ENCODE peak calls at places on chromosomes 5 and 9, in five cellular contexts. One of them, this sample, is unnamed.

GRCh38 chr5:116520706-116521105 is 53.9 kb downstream of the SEMA6A start:
- DNase-seq in A549: no peak
- DNase-seq in heart left ventricle: peak
- DNase-seq in astrocyte of the spinal cord: no peak
- DNase-seq in neural crest cell: no peak
- DNase-seq in this sample: no peak

GRCh38 chr9:132007371-132007701 is 72.3 kb downstream of the MED27 start:
- DNase-seq in A549: no peak
- DNase-seq in heart left ventricle: no peak
- DNase-seq in astrocyte of the spinal cord: no peak
- DNase-seq in neural crest cell: no peak
- DNase-seq in this sample: no peak

GRCh38 chr5:134539732-134540131 is 14.3 kb downstream of the JADE2 start:
- DNase-seq in A549: no peak
- DNase-seq in heart left ventricle: peak
- DNase-seq in astrocyte of the spinal cord: no peak
- DNase-seq in neural crest cell: no peak
- DNase-seq in this sample: no peak

GRCh38 chr5:141928051-141928450 is 4.4 kb downstream of the DELE1 start:
- DNase-seq in A549: no peak
- DNase-seq in heart left ventricle: peak
- DNase-seq in astrocyte of the spinal cord: no peak
- DNase-seq in neural crest cell: no peak
- DNase-seq in this sample: no peak

GRCh38 chr5:6659941-6660684 is 26.9 kb downstream of the SRD5A1 start:
- DNase-seq in A549: no peak
- DNase-seq in heart left ventricle: no peak
- DNase-seq in astrocyte of the spinal cord: no peak
- DNase-seq in neural crest cell: no peak
- DNase-seq in this sample: peak

GRCh38 chr5:147965712-147966111 is 59.4 kb upstream of the C5orf46 start:
- DNase-seq in A549: no peak
- DNase-seq in heart left ventricle: no peak
- DNase-seq in astrocyte of the spinal cord: no peak
- DNase-seq in neural crest cell: no peak
- DNase-seq in this sample: no peak

GRCh38 chr5:127060470-127060985 is 12.8 kb downstream of the C5orf63 start:
- DNase-seq in A549: no peak
- DNase-seq in heart left ventricle: no peak
- DNase-seq in astrocyte of the spinal cord: no peak
- DNase-seq in neural crest cell: no peak
- DNase-seq in this sample: no peak

GRCh38 chr5:9775339-9775738 is 145.2 kb upstream of the TAS2R1 start:
- DNase-seq in A549: no peak
- DNase-seq in heart left ventricle: no peak
- DNase-seq in astrocyte of the spinal cord: peak
- DNase-seq in neural crest cell: no peak
- DNase-seq in this sample: no peak

GRCh38 chr9:78023003-78023741 is 8.4 kb downstream of the GNAQ start:
- DNase-seq in A549: peak
- DNase-seq in heart left ventricle: no peak
- DNase-seq in astrocyte of the spinal cord: peak
- DNase-seq in neural crest cell: no peak
- DNase-seq in this sample: peak

GRCh38 chr5:109701252-109701651 is 11.5 kb downstream of the MAN2A1 start:
- DNase-seq in A549: no peak
- DNase-seq in heart left ventricle: no peak
- DNase-seq in astrocyte of the spinal cord: no peak
- DNase-seq in neural crest cell: no peak
- DNase-seq in this sample: no peak

DNA sequence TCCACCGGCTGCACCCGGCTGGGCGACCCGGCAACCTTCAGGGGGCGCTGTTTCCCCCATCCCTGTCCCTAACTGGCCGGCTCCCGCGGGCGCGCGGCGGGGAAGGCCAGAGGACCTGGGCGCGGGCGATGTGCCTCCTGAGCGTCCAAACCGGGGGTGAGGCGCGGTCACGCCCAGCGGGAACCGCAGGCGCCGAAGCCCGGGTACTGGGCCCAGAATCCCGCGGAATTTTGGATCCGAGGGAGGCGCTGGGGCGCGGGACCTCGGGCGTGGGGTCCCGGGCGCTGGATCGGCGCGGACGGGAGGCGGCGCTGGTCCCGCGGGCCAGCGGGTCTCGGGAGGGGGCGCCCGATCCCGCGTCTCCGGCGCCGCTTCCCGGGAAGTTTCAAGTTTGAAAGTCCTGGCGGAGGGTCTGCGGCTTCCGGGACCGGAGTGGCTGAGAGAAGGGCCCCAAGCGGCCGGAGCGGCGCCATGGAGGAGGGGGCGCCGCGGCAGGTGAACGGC is at the start of gene PKN3:
- DNase-seq in A549: peak
- DNase-seq in heart left ventricle: peak
- DNase-seq in astrocyte of the spinal cord: peak
- DNase-seq in neural crest cell: peak
- DNase-seq in this sample: peak
- TF ChIP-seq CTCF in A549: peak
- TF ChIP-seq CTCF in heart left ventricle: peak
- TF ChIP-seq CTCF in astrocyte of the spinal cord: peak
- TF ChIP-seq CTCF in neural crest cell: peak
- TF ChIP-seq CTCF in this sample: peak

DNA sequence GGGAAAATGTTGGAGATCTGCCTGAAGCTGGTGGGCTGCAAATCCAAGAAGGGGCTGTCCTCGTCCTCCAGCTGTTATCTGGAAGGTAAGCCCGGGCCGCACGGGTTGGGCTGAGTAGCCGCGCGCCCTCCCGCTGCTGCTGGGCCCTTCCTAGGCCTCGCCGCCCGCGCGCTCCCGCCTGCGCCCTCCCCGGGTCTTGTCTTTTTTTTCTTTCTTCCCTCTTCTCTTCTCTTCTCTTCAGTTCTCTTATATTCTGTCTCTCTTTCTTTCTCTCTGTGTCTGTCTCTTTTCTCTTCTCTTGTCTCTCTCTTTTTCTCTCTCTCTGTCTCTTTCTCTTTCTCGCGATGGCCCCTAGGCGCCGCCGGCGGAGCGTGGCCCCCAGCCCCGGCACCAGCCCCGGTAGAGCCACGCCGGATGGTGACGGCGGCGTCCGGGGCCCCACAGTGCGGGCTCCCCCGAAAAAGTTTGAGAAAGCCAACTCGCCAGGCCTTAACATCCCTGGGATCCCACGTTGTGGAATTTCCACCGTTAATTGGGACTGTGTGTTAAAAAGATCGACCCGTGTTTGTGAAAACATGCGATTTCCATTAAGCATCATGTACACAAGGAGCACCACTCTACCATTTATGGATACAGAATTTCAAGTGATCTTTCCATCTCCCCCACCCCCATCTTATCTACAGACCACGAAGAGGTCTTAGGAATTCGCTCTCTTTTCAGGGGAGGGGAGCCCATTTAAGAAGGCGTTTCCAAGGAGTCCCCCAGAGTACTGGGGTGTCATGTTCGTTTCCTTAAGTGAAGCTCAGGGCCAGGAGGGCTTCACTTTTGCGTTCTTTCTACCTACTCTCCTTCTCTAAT is 616 bp downstream of the ABL1 start:
- DNase-seq in A549: peak
- DNase-seq in heart left ventricle: peak
- DNase-seq in astrocyte of the spinal cord: peak
- DNase-seq in neural crest cell: peak
- DNase-seq in this sample: peak
- TF ChIP-seq CTCF in A549: no peak
- TF ChIP-seq CTCF in heart left ventricle: no peak
- TF ChIP-seq CTCF in astrocyte of the spinal cord: no peak
- TF ChIP-seq CTCF in neural crest cell: no peak
- TF ChIP-seq CTCF in this sample: no peak

DNA sequence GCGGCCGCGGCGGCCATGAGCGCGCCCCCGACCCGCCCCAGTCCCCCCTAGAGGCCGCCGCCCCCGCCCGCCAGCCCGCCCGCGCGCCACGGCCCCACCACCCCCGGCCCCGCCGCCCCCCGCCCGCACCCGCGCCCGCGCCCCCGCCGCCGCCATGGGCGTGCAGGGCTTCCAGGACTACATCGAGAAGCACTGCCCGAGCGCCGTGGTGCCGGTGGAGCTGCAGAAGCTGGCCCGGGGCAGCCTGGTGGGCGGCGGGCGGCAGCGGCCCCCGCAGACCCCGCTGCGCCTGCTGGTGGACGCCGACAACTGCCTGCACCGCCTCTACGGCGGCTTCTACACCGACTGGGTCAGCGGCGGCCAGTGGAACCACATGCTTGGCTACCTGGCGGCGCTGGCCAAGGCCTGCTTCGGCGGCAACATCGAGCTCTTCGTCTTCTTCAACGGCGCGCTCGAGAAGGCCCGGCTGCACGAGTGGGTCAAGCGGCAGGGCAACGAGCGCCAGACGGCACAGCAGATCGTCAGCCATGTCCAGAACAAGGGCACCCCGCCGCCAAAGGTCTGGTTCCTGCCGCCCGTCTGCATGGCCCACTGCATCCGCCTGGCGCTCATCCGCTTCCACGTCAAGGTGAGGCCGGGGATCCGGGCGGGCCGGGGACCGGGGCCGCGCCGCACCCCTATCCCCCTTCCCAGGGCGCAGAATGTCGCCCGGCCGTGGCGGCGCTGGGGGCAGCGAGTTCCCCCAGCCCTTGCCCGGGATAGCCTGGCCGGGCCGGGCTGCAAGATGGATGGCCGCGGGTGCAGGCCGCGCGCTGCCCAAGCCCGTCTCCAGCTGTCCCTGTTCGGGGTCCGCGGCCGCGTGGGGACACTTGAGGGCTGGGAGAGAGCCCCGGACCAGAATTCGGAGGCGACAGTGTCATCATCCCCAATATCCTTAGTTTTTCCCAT is 551 bp downstream of the FAM120A start:
- DNase-seq in A549: peak
- DNase-seq in heart left ventricle: peak
- DNase-seq in astrocyte of the spinal cord: peak
- DNase-seq in neural crest cell: peak
- DNase-seq in this sample: peak
- TF ChIP-seq CTCF in A549: no peak
- TF ChIP-seq CTCF in heart left ventricle: peak
- TF ChIP-seq CTCF in astrocyte of the spinal cord: peak
- TF ChIP-seq CTCF in neural crest cell: peak
- TF ChIP-seq CTCF in this sample: no peak

DNA sequence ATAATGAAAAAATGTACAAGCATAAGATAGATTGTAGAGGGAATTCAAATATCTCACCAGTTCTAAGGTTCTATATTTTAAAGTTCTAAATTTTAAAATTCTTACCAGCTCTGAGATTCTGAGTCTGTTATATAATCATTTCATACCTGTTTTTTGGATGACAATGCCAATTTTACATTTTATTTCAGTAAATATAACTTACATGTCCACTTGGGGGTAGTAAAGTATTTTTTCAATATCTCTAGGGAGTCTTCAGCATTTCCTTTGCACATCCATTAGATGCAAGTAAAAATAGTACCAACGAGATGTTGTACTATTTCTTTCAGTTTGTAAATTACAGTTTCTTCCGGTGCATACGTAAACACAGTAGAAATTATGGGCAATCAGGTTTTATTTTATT is 25.7 kb downstream of the NMUR2 start:
- DNase-seq in A549: no peak
- DNase-seq in heart left ventricle: no peak
- DNase-seq in astrocyte of the spinal cord: no peak
- DNase-seq in neural crest cell: no peak
- DNase-seq in this sample: no peak
- TF ChIP-seq CTCF in A549: no peak
- TF ChIP-seq CTCF in heart left ventricle: no peak
- TF ChIP-seq CTCF in astrocyte of the spinal cord: no peak
- TF ChIP-seq CTCF in neural crest cell: no peak
- TF ChIP-seq CTCF in this sample: no peak

GRCh38 chr5:50325237-50325832 is 115.8 kb downstream of the EMB start:
- DNase-seq in A549: peak
- DNase-seq in heart left ventricle: no peak
- DNase-seq in astrocyte of the spinal cord: peak
- DNase-seq in neural crest cell: peak
- DNase-seq in this sample: no peak

GRCh38 chr5:50318220-50318619 is 122.9 kb downstream of the EMB start:
- DNase-seq in A549: no peak
- DNase-seq in heart left ventricle: no peak
- DNase-seq in astrocyte of the spinal cord: no peak
- DNase-seq in neural crest cell: no peak
- DNase-seq in this sample: no peak

GRCh38 chr5:50320131-50320749 is 120.8 kb downstream of the EMB start:
- DNase-seq in A549: no peak
- DNase-seq in heart left ventricle: no peak
- DNase-seq in astrocyte of the spinal cord: no peak
- DNase-seq in neural crest cell: no peak
- DNase-seq in this sample: no peak
- TF ChIP-seq CTCF in A549: peak
- TF ChIP-seq CTCF in heart left ventricle: no peak
- TF ChIP-seq CTCF in astrocyte of the spinal cord: no peak
- TF ChIP-seq CTCF in neural crest cell: no peak
- TF ChIP-seq CTCF in this sample: no peak

DNA sequence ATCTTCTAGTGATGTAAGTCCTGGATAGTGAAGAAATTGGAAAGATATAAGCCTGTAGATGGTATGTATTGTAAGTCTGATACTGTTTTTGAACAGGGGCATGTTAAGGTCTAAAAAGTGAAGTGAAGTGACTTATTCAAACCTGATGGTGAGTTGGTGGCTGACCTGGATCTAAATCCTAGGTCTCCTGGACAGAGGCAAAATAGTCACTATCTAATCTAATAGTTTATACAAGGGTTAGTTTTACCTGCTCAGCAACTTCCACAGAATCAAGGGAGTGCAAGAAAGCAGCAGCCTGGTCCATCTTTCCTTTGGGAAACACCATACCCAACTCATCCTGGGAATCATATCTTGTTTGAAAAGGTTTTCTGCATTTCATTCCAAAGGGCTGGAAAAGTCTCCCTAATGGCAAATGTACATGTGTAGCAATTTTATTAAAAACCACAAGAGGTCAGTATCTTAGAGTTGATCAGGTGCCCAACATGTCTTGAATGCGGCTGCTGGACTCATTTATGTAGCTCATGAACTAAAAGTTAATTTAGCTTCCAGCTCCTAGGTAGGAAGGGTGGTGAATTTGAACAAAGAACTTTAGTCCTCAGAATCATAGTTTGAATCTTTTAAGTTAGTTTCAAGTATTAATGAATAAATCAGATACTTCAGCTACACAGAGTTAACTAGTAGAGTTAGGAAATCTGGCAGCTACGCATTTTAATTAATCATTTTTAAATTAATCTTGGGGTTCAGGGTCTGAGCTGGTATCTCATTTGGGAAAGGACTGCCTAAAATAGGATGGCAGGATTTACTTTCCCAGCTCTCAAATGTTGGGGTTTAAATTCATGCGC is 26.0 kb downstream of the SKP2 start:
- DNase-seq in A549: peak
- DNase-seq in heart left ventricle: no peak
- DNase-seq in astrocyte of the spinal cord: peak
- DNase-seq in neural crest cell: no peak
- DNase-seq in this sample: no peak
- TF ChIP-seq CTCF in A549: peak
- TF ChIP-seq CTCF in heart left ventricle: peak
- TF ChIP-seq CTCF in astrocyte of the spinal cord: peak
- TF ChIP-seq CTCF in neural crest cell: peak
- TF ChIP-seq CTCF in this sample: peak

GRCh38 chr5:45774528-45774927 is 78.3 kb upstream of the HCN1 start:
- DNase-seq in A549: no peak
- DNase-seq in heart left ventricle: no peak
- DNase-seq in astrocyte of the spinal cord: no peak
- DNase-seq in neural crest cell: no peak
- DNase-seq in this sample: no peak
- TF ChIP-seq CTCF in A549: no peak
- TF ChIP-seq CTCF in heart left ventricle: peak
- TF ChIP-seq CTCF in astrocyte of the spinal cord: no peak
- TF ChIP-seq CTCF in neural crest cell: peak
- TF ChIP-seq CTCF in this sample: peak

GRCh38 chr5:27868292-27868691 is 829.9 kb upstream of the CDH9 start:
- DNase-seq in A549: no peak
- DNase-seq in heart left ventricle: no peak
- DNase-seq in astrocyte of the spinal cord: no peak
- DNase-seq in neural crest cell: no peak
- DNase-seq in this sample: no peak
- TF ChIP-seq CTCF in A549: no peak
- TF ChIP-seq CTCF in heart left ventricle: no peak
- TF ChIP-seq CTCF in astrocyte of the spinal cord: no peak
- TF ChIP-seq CTCF in neural crest cell: no peak
- TF ChIP-seq CTCF in this sample: no peak

This sample was measured in activated CD8-positive, alpha-beta T cell treated with anti-CD3 and anti-CD28 coated beads for 36 hours.